ENCODE peak calls at places on chromosome 12, in ten cellular contexts. One of them, this sample, is unnamed.

GRCh38 chr12:1502441-1502785 is 92.0 kb downstream of the FBXL14 start:
- DNase-seq in M059J: no peak
- DNase-seq in SW480: no peak
- DNase-seq in DMS79: peak
- DNase-seq in coronary artery: no peak
- DNase-seq in HFFc6: no peak
- DNase-seq in Calu3: no peak
- DNase-seq in iPS-NIHi11: no peak
- DNase-seq in DMS153: no peak
- DNase-seq in activated CD4-positive, alpha-beta T cell treated with anti-CD3 and anti-CD28 coated beads for 24 hours: no peak
- DNase-seq in this sample: no peak

GRCh38 chr12:67991158-67991557 is 1.9 kb downstream of the IFNG-AS1 start:
- DNase-seq in M059J: no peak
- DNase-seq in SW480: no peak
- DNase-seq in DMS79: no peak
- DNase-seq in coronary artery: no peak
- DNase-seq in HFFc6: no peak
- DNase-seq in Calu3: no peak
- DNase-seq in iPS-NIHi11: no peak
- DNase-seq in DMS153: no peak
- DNase-seq in activated CD4-positive, alpha-beta T cell treated with anti-CD3 and anti-CD28 coated beads for 24 hours: peak
- DNase-seq in this sample: no peak

GRCh38 chr12:113432976-113433375 is 10.8 kb downstream of the SDSL start:
- DNase-seq in M059J: no peak
- DNase-seq in SW480: no peak
- DNase-seq in DMS79: no peak
- DNase-seq in coronary artery: no peak
- DNase-seq in HFFc6: no peak
- DNase-seq in Calu3: no peak
- DNase-seq in iPS-NIHi11: no peak
- DNase-seq in DMS153: no peak
- DNase-seq in activated CD4-positive, alpha-beta T cell treated with anti-CD3 and anti-CD28 coated beads for 24 hours: no peak
- DNase-seq in this sample: no peak

GRCh38 chr12:103742349-103742784 is 98.7 kb downstream of the NT5DC3 start:
- DNase-seq in M059J: peak
- DNase-seq in SW480: peak
- DNase-seq in DMS79: peak
- DNase-seq in coronary artery: no peak
- DNase-seq in HFFc6: peak
- DNase-seq in Calu3: peak
- DNase-seq in iPS-NIHi11: no peak
- DNase-seq in DMS153: peak
- DNase-seq in activated CD4-positive, alpha-beta T cell treated with anti-CD3 and anti-CD28 coated beads for 24 hours: no peak
- DNase-seq in this sample: no peak

GRCh38 chr12:109951751-109952150 is 44.4 kb downstream of the GIT2 start:
- DNase-seq in M059J: peak
- DNase-seq in SW480: no peak
- DNase-seq in DMS79: no peak
- DNase-seq in coronary artery: no peak
- DNase-seq in HFFc6: peak
- DNase-seq in Calu3: peak
- DNase-seq in iPS-NIHi11: peak
- DNase-seq in DMS153: no peak
- DNase-seq in activated CD4-positive, alpha-beta T cell treated with anti-CD3 and anti-CD28 coated beads for 24 hours: no peak
- DNase-seq in this sample: no peak

GRCh38 chr12:28770329-28770728 is 378.7 kb upstream of the FAR2 start:
- DNase-seq in M059J: no peak
- DNase-seq in SW480: no peak
- DNase-seq in DMS79: no peak
- DNase-seq in coronary artery: no peak
- DNase-seq in HFFc6: no peak
- DNase-seq in Calu3: peak
- DNase-seq in iPS-NIHi11: no peak
- DNase-seq in DMS153: no peak
- DNase-seq in activated CD4-positive, alpha-beta T cell treated with anti-CD3 and anti-CD28 coated beads for 24 hours: no peak
- DNase-seq in this sample: no peak

GRCh38 chr12:94545937-94546771 is 86.5 kb upstream of the CEP83 start:
- DNase-seq in M059J: peak
- DNase-seq in SW480: peak
- DNase-seq in DMS79: no peak
- DNase-seq in coronary artery: no peak
- DNase-seq in HFFc6: peak
- DNase-seq in Calu3: peak
- DNase-seq in iPS-NIHi11: peak
- DNase-seq in DMS153: no peak
- DNase-seq in activated CD4-positive, alpha-beta T cell treated with anti-CD3 and anti-CD28 coated beads for 24 hours: peak
- DNase-seq in this sample: peak

GRCh38 chr12:77685112-77685511 is 145.6 kb upstream of the NAV3 start:
- DNase-seq in M059J: peak
- DNase-seq in SW480: peak
- DNase-seq in DMS79: peak
- DNase-seq in coronary artery: peak
- DNase-seq in HFFc6: peak
- DNase-seq in Calu3: peak
- DNase-seq in iPS-NIHi11: peak
- DNase-seq in DMS153: peak
- DNase-seq in activated CD4-positive, alpha-beta T cell treated with anti-CD3 and anti-CD28 coated beads for 24 hours: no peak
- DNase-seq in this sample: peak

GRCh38 chr12:64780531-64781373 is 21.5 kb upstream of the GNS start:
- DNase-seq in M059J: peak
- DNase-seq in SW480: peak
- DNase-seq in DMS79: no peak
- DNase-seq in coronary artery: no peak
- DNase-seq in HFFc6: no peak
- DNase-seq in Calu3: peak
- DNase-seq in iPS-NIHi11: peak
- DNase-seq in DMS153: no peak
- DNase-seq in activated CD4-positive, alpha-beta T cell treated with anti-CD3 and anti-CD28 coated beads for 24 hours: no peak
- DNase-seq in this sample: no peak

GRCh38 chr12:85866929-85867776 is 6.9 kb upstream of the NTS start:
- DNase-seq in M059J: peak
- DNase-seq in SW480: peak
- DNase-seq in DMS79: no peak
- DNase-seq in coronary artery: no peak
- DNase-seq in HFFc6: peak
- DNase-seq in Calu3: peak
- DNase-seq in iPS-NIHi11: peak
- DNase-seq in DMS153: peak
- DNase-seq in activated CD4-positive, alpha-beta T cell treated with anti-CD3 and anti-CD28 coated beads for 24 hours: no peak
- DNase-seq in this sample: peak

GRCh38 chr12:19142499-19142898 is 13.0 kb downstream of the PLEKHA5 start:
- DNase-seq in M059J: no peak
- DNase-seq in SW480: no peak
- DNase-seq in DMS79: no peak
- DNase-seq in coronary artery: no peak
- DNase-seq in HFFc6: no peak
- DNase-seq in Calu3: no peak
- DNase-seq in iPS-NIHi11: no peak
- DNase-seq in DMS153: no peak
- DNase-seq in activated CD4-positive, alpha-beta T cell treated with anti-CD3 and anti-CD28 coated beads for 24 hours: no peak
- DNase-seq in this sample: no peak

GRCh38 chr12:128613821-128614220 is 209.9 kb downstream of the SLC15A4 start:
- DNase-seq in M059J: no peak
- DNase-seq in SW480: no peak
- DNase-seq in DMS79: no peak
- DNase-seq in coronary artery: no peak
- DNase-seq in HFFc6: no peak
- DNase-seq in Calu3: no peak
- DNase-seq in iPS-NIHi11: no peak
- DNase-seq in DMS153: no peak
- DNase-seq in activated CD4-positive, alpha-beta T cell treated with anti-CD3 and anti-CD28 coated beads for 24 hours: no peak
- DNase-seq in this sample: no peak

GRCh38 chr12:104505095-104505819 is 48.5 kb downstream of the CHST11 start:
- DNase-seq in M059J: no peak
- DNase-seq in SW480: no peak
- DNase-seq in DMS79: peak
- DNase-seq in coronary artery: no peak
- DNase-seq in HFFc6: no peak
- DNase-seq in Calu3: no peak
- DNase-seq in iPS-NIHi11: no peak
- DNase-seq in DMS153: peak
- DNase-seq in activated CD4-positive, alpha-beta T cell treated with anti-CD3 and anti-CD28 coated beads for 24 hours: no peak
- DNase-seq in this sample: no peak

GRCh38 chr12:108423486-108423885 is 84.4 kb upstream of the CMKLR1 start:
- DNase-seq in M059J: no peak
- DNase-seq in SW480: no peak
- DNase-seq in DMS79: no peak
- DNase-seq in coronary artery: no peak
- DNase-seq in HFFc6: no peak
- DNase-seq in Calu3: no peak
- DNase-seq in iPS-NIHi11: no peak
- DNase-seq in DMS153: no peak
- DNase-seq in activated CD4-positive, alpha-beta T cell treated with anti-CD3 and anti-CD28 coated beads for 24 hours: no peak
- DNase-seq in this sample: no peak

GRCh38 chr12:4144676-4145075 is 128.9 kb upstream of the CCND2 start:
- DNase-seq in M059J: no peak
- DNase-seq in SW480: no peak
- DNase-seq in DMS79: no peak
- DNase-seq in coronary artery: no peak
- DNase-seq in HFFc6: no peak
- DNase-seq in Calu3: no peak
- DNase-seq in iPS-NIHi11: no peak
- DNase-seq in DMS153: no peak
- DNase-seq in activated CD4-positive, alpha-beta T cell treated with anti-CD3 and anti-CD28 coated beads for 24 hours: no peak
- DNase-seq in this sample: no peak

GRCh38 chr12:4440187-4440941 is 5.3 kb downstream of the FGF6 start:
- DNase-seq in M059J: no peak
- DNase-seq in SW480: no peak
- DNase-seq in DMS79: no peak
- DNase-seq in coronary artery: peak
- DNase-seq in HFFc6: no peak
- DNase-seq in Calu3: no peak
- DNase-seq in iPS-NIHi11: no peak
- DNase-seq in DMS153: no peak
- DNase-seq in activated CD4-positive, alpha-beta T cell treated with anti-CD3 and anti-CD28 coated beads for 24 hours: no peak
- DNase-seq in this sample: no peak

GRCh38 chr12:95848575-95849388 is 10.0 kb upstream of the SNRPF start:
- DNase-seq in M059J: peak
- DNase-seq in SW480: peak
- DNase-seq in DMS79: no peak
- DNase-seq in coronary artery: no peak
- DNase-seq in HFFc6: peak
- DNase-seq in Calu3: peak
- DNase-seq in iPS-NIHi11: no peak
- DNase-seq in DMS153: peak
- DNase-seq in activated CD4-positive, alpha-beta T cell treated with anti-CD3 and anti-CD28 coated beads for 24 hours: no peak
- DNase-seq in this sample: peak

GRCh38 chr12:118741196-118741595 is 240.1 kb upstream of the SRRM4 start:
- DNase-seq in M059J: no peak
- DNase-seq in SW480: no peak
- DNase-seq in DMS79: no peak
- DNase-seq in coronary artery: no peak
- DNase-seq in HFFc6: no peak
- DNase-seq in Calu3: no peak
- DNase-seq in iPS-NIHi11: no peak
- DNase-seq in DMS153: no peak
- DNase-seq in activated CD4-positive, alpha-beta T cell treated with anti-CD3 and anti-CD28 coated beads for 24 hours: no peak
- DNase-seq in this sample: no peak

GRCh38 chr12:79557690-79558315 is 133.0 kb downstream of the PAWR start:
- DNase-seq in M059J: peak
- DNase-seq in SW480: no peak
- DNase-seq in DMS79: no peak
- DNase-seq in coronary artery: no peak
- DNase-seq in HFFc6: peak
- DNase-seq in Calu3: no peak
- DNase-seq in iPS-NIHi11: no peak
- DNase-seq in DMS153: no peak
- DNase-seq in activated CD4-positive, alpha-beta T cell treated with anti-CD3 and anti-CD28 coated beads for 24 hours: no peak
- DNase-seq in this sample: no peak

GRCh38 chr12:6377667-6377994 is 2.3 kb upstream of the SCNN1A start:
- DNase-seq in M059J: peak
- DNase-seq in SW480: peak
- DNase-seq in DMS79: no peak
- DNase-seq in coronary artery: no peak
- DNase-seq in HFFc6: no peak
- DNase-seq in Calu3: peak
- DNase-seq in iPS-NIHi11: no peak
- DNase-seq in DMS153: no peak
- DNase-seq in activated CD4-positive, alpha-beta T cell treated with anti-CD3 and anti-CD28 coated beads for 24 hours: no peak
- DNase-seq in this sample: no peak

GRCh38 chr12:95763809-95764253 is 26.7 kb downstream of the NTN4 start:
- DNase-seq in M059J: peak
- DNase-seq in SW480: peak
- DNase-seq in DMS79: no peak
- DNase-seq in coronary artery: no peak
- DNase-seq in HFFc6: peak
- DNase-seq in Calu3: peak
- DNase-seq in iPS-NIHi11: no peak
- DNase-seq in DMS153: peak
- DNase-seq in activated CD4-positive, alpha-beta T cell treated with anti-CD3 and anti-CD28 coated beads for 24 hours: no peak
- DNase-seq in this sample: no peak

GRCh38 chr12:127130506-127131100 is 1136.4 kb upstream of the TMEM132C start:
- DNase-seq in M059J: peak
- DNase-seq in SW480: no peak
- DNase-seq in DMS79: no peak
- DNase-seq in coronary artery: no peak
- DNase-seq in HFFc6: no peak
- DNase-seq in Calu3: no peak
- DNase-seq in iPS-NIHi11: no peak
- DNase-seq in DMS153: no peak
- DNase-seq in activated CD4-positive, alpha-beta T cell treated with anti-CD3 and anti-CD28 coated beads for 24 hours: no peak
- DNase-seq in this sample: no peak

This sample was measured in SK-N-MC.